ENCODE peak calls at places on chromosomes 12 and 14, in seven cellular contexts. K is activated CD8-positive, alpha-beta memory T cell treated with anti-CD3 and anti-CD28 coated beads, Interleukin-2, amount 50 U/mL, for 48 hours; D is smooth muscle cell of the brain vasculature; E is ovary; R is body of pancreas; Z is central memory CD4-positive, alpha-beta T cell; F is hepatocyte. O is an unnamed sample.

GRCh38 chr14:20328705-20329104 is 4.4 kb downstream of the CCNB1IP1 start:
- DNase-seq in R (no peak), E (no peak), D (no peak), K (no peak), F (no peak), Z (no peak), O (no peak)

GRCh38 chr12:29710104-29710503 is 73.6 kb downstream of the TMTC1 start:
- DNase-seq in D (no peak), K (no peak), Z (no peak), F (no peak), E (peak), R (no peak), O (no peak)

GRCh38 chr14:71803539-71804260 is 128.5 kb upstream of the RGS6 start:
- DNase-seq in D (no peak), R (no peak), F (no peak), K (no peak), E (no peak), Z (no peak), O (peak)

GRCh38 chr12:90611048-90611447 is 343.9 kb downstream of the CCER1 start:
- DNase-seq in R (no peak), F (no peak), K (no peak), E (no peak), Z (no peak), D (no peak), O (no peak)

GRCh38 chr12:48176417-48176751 is 7.1 kb upstream of the CCDC184 start:
- DNase-seq in F (no peak), E (no peak), K (no peak), D (no peak), Z (no peak), R (no peak), O (no peak)

GRCh38 chr12:2586159-2587035 is 208.4 kb upstream of the FKBP4 start:
- DNase-seq in R (no peak), D (no peak), E (no peak), F (no peak), Z (no peak), K (no peak), O (no peak)

GRCh38 chr12:104958009-104958945 is at the start of gene SLC41A2:
- DNase-seq in E (peak), R (peak), K (peak), Z (peak), D (no peak), F (peak), O (peak)

GRCh38 chr12:131938082-131938481 is 9.0 kb downstream of the PUS1 start:
- DNase-seq in F (no peak), D (no peak), E (no peak), K (no peak), Z (no peak), R (no peak), O (no peak)

GRCh38 chr14:44873536-44873935 is 88.2 kb downstream of the KLHL28 start:
- DNase-seq in E (no peak), K (no peak), Z (no peak), R (no peak), F (no peak), D (no peak), O (no peak)

GRCh38 chr12:15979096-15980091 is 68.3 kb downstream of the DERA start:
- DNase-seq in F (peak), K (no peak), D (no peak), R (peak), Z (no peak), E (no peak), O (no peak)

GRCh38 chr12:26787125-26787495 is 45.9 kb downstream of the ITPR2 start:
- DNase-seq in D (no peak), Z (no peak), K (no peak), F (peak), R (no peak), E (peak), O (peak)

GRCh38 chr14:91315844-91316267 is 71.4 kb upstream of the GPR68 start:
- DNase-seq in K (peak), Z (peak), E (no peak), D (no peak), F (no peak), R (no peak), O (no peak)

GRCh38 chr12:126636798-126637197 is 1571.6 kb downstream of the AACS start:
- DNase-seq in D (no peak), F (no peak), E (no peak), R (no peak), Z (no peak), K (no peak), O (no peak)

GRCh38 chr14:23345987-23346692 is 6.5 kb downstream of the SLC22A17 start:
- DNase-seq in R (no peak), Z (no peak), D (no peak), F (no peak), K (no peak), E (no peak), O (no peak)

GRCh38 chr12:100190013-100190394 is 10.6 kb upstream of the ACTR6 start:
- DNase-seq in E (no peak), F (no peak), D (no peak), R (no peak), Z (no peak), K (no peak), O (no peak)

GRCh38 chr12:130053641-130054040 is 108.6 kb upstream of the FZD10 start:
- DNase-seq in Z (no peak), F (peak), D (no peak), K (no peak), R (no peak), E (no peak), O (no peak)

GRCh38 chr12:92136883-92137582 is 8.6 kb downstream of the BTG1 start:
- DNase-seq in R (no peak), Z (no peak), E (no peak), D (no peak), K (no peak), F (peak), O (no peak)

GRCh38 chr12:6080149-6081045 is 44.1 kb downstream of the VWF start:
- DNase-seq in R (no peak), D (no peak), F (no peak), K (no peak), E (no peak), Z (no peak), O (no peak)

GRCh38 chr12:56190695-56191155 is 1.4 kb upstream of the SMARCC2 start:
- DNase-seq in R (no peak), Z (no peak), D (no peak), E (no peak), K (no peak), F (no peak), O (no peak)

GRCh38 chr12:76096079-76096651 is 11.7 kb upstream of the NAP1L1 start:
- DNase-seq in R (no peak), D (no peak), F (no peak), E (no peak), Z (no peak), K (no peak), O (no peak)

GRCh38 chr14:61434315-61434714 is 112.9 kb downstream of the PRKCH start:
- DNase-seq in F (no peak), R (no peak), E (no peak), K (no peak), Z (no peak), D (no peak), O (no peak)

GRCh38 chr14:72975776-72976175 is 49.5 kb downstream of the DCAF4 start:
- DNase-seq in K (no peak), R (no peak), Z (no peak), D (no peak), F (no peak), E (no peak), O (no peak)

GRCh38 chr14:77086017-77086727 is 11.9 kb upstream of the CIPC start:
- DNase-seq in K (no peak), E (no peak), F (peak), D (no peak), Z (peak), R (no peak), O (no peak)

GRCh38 chr12:115383668-115384067 is 699.7 kb upstream of the TBX3 start:
- DNase-seq in F (peak), R (no peak), E (no peak), D (no peak), Z (no peak), K (no peak), O (no peak)

GRCh38 chr12:76020731-76021672 is 10.6 kb downstream of the PHLDA1 start:
- DNase-seq in K (no peak), Z (peak), R (no peak), F (peak), E (peak), D (no peak), O (no peak)

GRCh38 chr12:24776856-24777255 is 172.0 kb downstream of the BCAT1 start:
- DNase-seq in D (no peak), Z (no peak), F (no peak), K (no peak), E (no peak), R (no peak), O (no peak)

GRCh38 chr12:104615048-104615561 is 158.4 kb downstream of the CHST11 start:
- DNase-seq in D (no peak), F (no peak), K (no peak), Z (no peak), R (no peak), E (no peak), O (no peak)

GRCh38 chr12:57235012-57235727 is 5.7 kb downstream of the SHMT2 start:
- DNase-seq in K (peak), R (no peak), D (peak), E (no peak), Z (no peak), F (peak), O (no peak)

GRCh38 chr12:31618228-31619025 is 27.5 kb upstream of the DENND5B start:
- DNase-seq in F (peak), K (no peak), R (no peak), Z (no peak), E (no peak), D (no peak), O (no peak)

GRCh38 chr12:89210277-89210676 is 142.0 kb downstream of the DUSP6 start:
- DNase-seq in F (no peak), Z (no peak), R (no peak), K (no peak), D (no peak), E (no peak), O (no peak)

GRCh38 chr12:18683603-18684002 is 54.2 kb downstream of the PLCZ1 start:
- DNase-seq in K (no peak), E (no peak), D (no peak), R (no peak), F (no peak), Z (no peak), O (no peak)

GRCh38 chr14:68576031-68576430 is 216.8 kb downstream of the ZFP36L1 start:
- DNase-seq in R (no peak), Z (no peak), E (no peak), D (no peak), K (no peak), F (no peak), O (no peak)

GRCh38 chr12:104499207-104499606 is 42.5 kb downstream of the CHST11 start:
- DNase-seq in K (no peak), Z (no peak), D (no peak), F (no peak), R (no peak), E (no peak), O (no peak)

GRCh38 chr12:21476949-21477348 is 24.5 kb downstream of the RECQL start:
- DNase-seq in E (no peak), D (peak), R (no peak), Z (no peak), K (no peak), F (no peak), O (no peak)

GRCh38 chr12:130139541-130139940 is 22.7 kb upstream of the FZD10 start:
- DNase-seq in E (no peak), F (no peak), Z (no peak), K (no peak), R (no peak), D (no peak), O (no peak)

GRCh38 chr12:112061127-112061526 is 47.5 kb downstream of the NAA25 start:
- DNase-seq in F (peak), D (no peak), E (no peak), K (no peak), Z (no peak), R (no peak), O (no peak)

GRCh38 chr14:67426161-67426560 is 14.2 kb upstream of the PLEK2 start:
- DNase-seq in D (no peak), Z (no peak), K (no peak), F (no peak), R (no peak), E (no peak), O (no peak)

GRCh38 chr12:132315951-132316350 is 13.4 kb downstream of the GALNT9 start:
- DNase-seq in Z (no peak), R (no peak), F (no peak), D (no peak), K (no peak), E (no peak), O (no peak)

GRCh38 chr12:132139912-132140311 is 4.2 kb downstream of the DDX51 start:
- DNase-seq in D (no peak), F (no peak), Z (no peak), R (no peak), K (no peak), E (peak), O (no peak)